ENCODE peak calls at places on chromosomes 6 and 20, in nine cellular contexts. A is WTC11, D is ecto neural progenitor cell, V is tibial artery, I is lower lobe of right lung, O is neural progenitor cell, F is NCI-H1930, X is activated T-helper 1 cell treated with Interleukin-2 at 50 U/mL for 16 hours, S is HFF-Myc. Q is an unnamed sample.
A peak's percentile ranks its signal among the peaks of the same experiment; 100 is the strongest.

GRCh38 chr20:59774204-59774641 is 159.2 kb downstream of the SYCP2 start:
- DNase-seq in A (no peak), D (peak; percentile 24), V (peak; percentile 33), I (no peak), O (no peak), F (no peak), X (no peak), S (no peak), Q (no peak)

GRCh38 chr6:139398658-139399057 is 24.2 kb upstream of the CITED2 start:
- DNase-seq in A (no peak), D (no peak), V (no peak), I (no peak), O (no peak), F (no peak), X (no peak), S (no peak), Q (no peak)

GRCh38 chr6:16436550-16436949 is 198.2 kb downstream of the GMPR start:
- DNase-seq in A (no peak), D (no peak), V (no peak), I (no peak), O (no peak), F (no peak), X (no peak), S (no peak), Q (no peak)

GRCh38 chr20:1875762-1876161 is 19.4 kb upstream of the SIRPA start:
- DNase-seq in A (no peak), D (no peak), V (no peak), I (no peak), O (no peak), F (no peak), X (no peak), S (no peak), Q (no peak)

GRCh38 chr6:30912746-30913520 is 1.1 kb upstream of the VARS2 start:
- DNase-seq in A (no peak), D (no peak), V (no peak), I (peak; percentile 26), O (no peak), F (no peak), X (no peak), S (no peak), Q (no peak)

GRCh38 chr6:1771324-1771723 is 161.6 kb downstream of the FOXC1 start:
- DNase-seq in A (no peak), D (no peak), V (no peak), I (no peak), O (no peak), F (peak; percentile 42), X (no peak), S (no peak), Q (no peak)

GRCh38 chr20:2297352-2297717 is 1.5 kb downstream of the TGM3 start:
- DNase-seq in A (peak; percentile 48), D (no peak), V (peak; percentile 41), I (no peak), O (peak; percentile 74), F (no peak), X (no peak), S (no peak), Q (no peak)

GRCh38 chr6:131286469-131287040 is 151.3 kb downstream of the AKAP7 start:
- DNase-seq in A (no peak), D (no peak), V (no peak), I (no peak), O (no peak), F (no peak), X (no peak), S (no peak), Q (no peak)

GRCh38 chr20:20083796-20084195 is 31.5 kb downstream of the CFAP61 start:
- DNase-seq in A (no peak), D (peak; percentile 3), V (no peak), I (no peak), O (peak; percentile 58), F (peak; percentile 80), X (no peak), S (no peak), Q (no peak)

GRCh38 chr6:137806914-137807682 is 60.0 kb upstream of the TNFAIP3 start:
- DNase-seq in A (no peak), D (no peak), V (no peak), I (no peak), O (no peak), F (no peak), X (no peak), S (no peak), Q (no peak)

GRCh38 chr6:75084872-75085381 is 120.9 kb downstream of the COL12A1 start:
- DNase-seq in A (peak; percentile 63), D (peak; percentile 66), V (no peak), I (peak; percentile 58), O (peak; percentile 50), F (no peak), X (no peak), S (no peak), Q (no peak)

GRCh38 chr6:150301871-150302800 is 66.7 kb upstream of the IYD start:
- DNase-seq in A (no peak), D (no peak), V (no peak), I (no peak), O (no peak), F (no peak), X (no peak), S (no peak), Q (no peak)

GRCh38 chr20:45899041-45899835 is 8.1 kb downstream of the CTSA start:
- DNase-seq in A (no peak), D (no peak), V (no peak), I (no peak), O (no peak), F (no peak), X (no peak), S (no peak), Q (no peak)